ENCODE peak calls at places on chromosomes 1 and 21, in eight cellular contexts. X is esophagus muscularis mucosa, E is transverse colon, D is stomach, F is K562, V is HepG2, I is GM12878, G is SK-N-SH. J is an unnamed sample.
A peak's percentile ranks its signal among the peaks of the same experiment; 100 is the strongest.

GRCh38 chr1:64251971-64252370 is 48.5 kb downstream of the UBE2U start:
- DNase-seq in I (no peak), F (no peak), D (no peak), X (no peak), V (no peak), G (no peak), E (no peak), J (no peak)

GRCh38 chr1:149843302-149844041 is 55.9 kb upstream of the BOLA1 start:
- DNase-seq in I (no peak), F (no peak), D (no peak), G (no peak), V (peak; percentile 23), X (no peak), E (no peak), J (peak; percentile 15)

GRCh38 chr1:14733779-14734140 is 135.3 kb downstream of the KAZN start:
- DNase-seq in G (no peak), E (no peak), V (no peak), D (no peak), F (no peak), I (no peak), X (no peak), J (no peak)

GRCh38 chr1:172699111-172699510 is 40.2 kb downstream of the FASLG start:
- DNase-seq in I (peak; percentile 17), D (no peak), E (peak; percentile 32), X (no peak), F (no peak), G (no peak), V (no peak), J (peak; percentile 28)

GRCh38 chr1:27686223-27686990 is 14.4 kb upstream of the IFI6 start:
- DNase-seq in D (peak; percentile 81), I (no peak), G (no peak), F (no peak), X (no peak), V (no peak), E (peak; percentile 84), J (peak; percentile 56)

GRCh38 chr1:2384941-2385481 is 6.3 kb downstream of the MORN1 start:
- DNase-seq in F (peak; percentile 51), E (peak; percentile 9), V (no peak), I (no peak), X (no peak), G (peak; percentile 55), D (no peak), J (peak; percentile 80)

GRCh38 chr1:184836934-184837698 is 82.5 kb upstream of the EDEM3 start:
- DNase-seq in I (no peak), E (no peak), G (no peak), F (no peak), V (no peak), X (no peak), D (peak; percentile 32), J (no peak)

GRCh38 chr21:43298546-43299440 is 128.1 kb downstream of the SIK1 start:
- DNase-seq in X (no peak), F (no peak), I (no peak), D (no peak), G (no peak), E (no peak), V (no peak), J (no peak)

GRCh38 chr1:204468766-204469302 is 25.8 kb downstream of the PIK3C2B start:
- DNase-seq in D (no peak), V (no peak), G (no peak), F (no peak), E (no peak), X (no peak), I (no peak), J (no peak)

GRCh38 chr21:32516729-32517649 is 68.3 kb downstream of the TCP10L start:
- DNase-seq in F (no peak), G (no peak), X (no peak), I (no peak), V (no peak), D (no peak), E (no peak), J (no peak)

GRCh38 chr1:94983343-94983742 is 56.4 kb upstream of the CNN3 start:
- DNase-seq in F (no peak), V (no peak), D (no peak), E (peak; percentile 43), G (no peak), I (no peak), X (no peak), J (no peak)

GRCh38 chr1:111436726-111437125 is 9.2 kb upstream of the OVGP1 start:
- DNase-seq in D (no peak), F (no peak), E (no peak), X (no peak), G (no peak), I (no peak), V (no peak), J (no peak)

GRCh38 chr1:117573386-117574040 is 32.3 kb upstream of the TENT5C start:
- DNase-seq in V (no peak), G (no peak), E (peak; percentile 8), F (no peak), X (no peak), D (no peak), I (no peak), J (no peak)

GRCh38 chr1:215198021-215198420 is 115.5 kb downstream of the KCNK2 start:
- DNase-seq in X (no peak), G (no peak), V (no peak), I (no peak), F (no peak), E (no peak), D (no peak), J (no peak)

GRCh38 chr21:44800103-44800502 is 1.5 kb downstream of the UBE2G2 start:
- DNase-seq in E (no peak), F (no peak), D (peak; percentile 38), V (peak; percentile 63), G (peak; percentile 64), X (no peak), I (no peak), J (no peak)

GRCh38 chr1:89125571-89126233 is at the start of gene GBP2:
- DNase-seq in E (no peak), D (no peak), F (no peak), G (no peak), X (no peak), I (peak; percentile 30), V (peak; percentile 66), J (no peak)

GRCh38 chr1:32170991-32171390 is 8.5 kb upstream of the TXLNA start:
- DNase-seq in G (no peak), V (no peak), E (no peak), F (no peak), X (no peak), I (no peak), D (no peak), J (no peak)

GRCh38 chr1:212488436-212489283 is 55.9 kb downstream of the NENF start:
- DNase-seq in D (peak; percentile 60), I (no peak), X (peak; percentile 93), E (peak; percentile 66), F (no peak), G (no peak), V (peak; percentile 12), J (no peak)

GRCh38 chr1:15937706-15938168 is 38.2 kb downstream of the ZBTB17 start:
- DNase-seq in I (no peak), G (no peak), D (peak; percentile 21), F (no peak), X (no peak), V (no peak), E (no peak), J (no peak)

GRCh38 chr1:180551997-180552396 is 6.8 kb upstream of the OVAAL start:
- DNase-seq in G (no peak), X (no peak), I (no peak), V (no peak), F (no peak), D (no peak), E (no peak), J (no peak)

GRCh38 chr1:22388666-22389455 is 62.8 kb upstream of the ZBTB40 start:
- DNase-seq in V (no peak), E (no peak), I (no peak), F (no peak), G (no peak), D (no peak), X (no peak), J (no peak)

GRCh38 chr1:13784971-13785370 is 85.0 kb downstream of the PRDM2 start:
- DNase-seq in I (no peak), G (no peak), D (no peak), F (no peak), V (no peak), X (no peak), E (no peak), J (no peak)

DNA sequence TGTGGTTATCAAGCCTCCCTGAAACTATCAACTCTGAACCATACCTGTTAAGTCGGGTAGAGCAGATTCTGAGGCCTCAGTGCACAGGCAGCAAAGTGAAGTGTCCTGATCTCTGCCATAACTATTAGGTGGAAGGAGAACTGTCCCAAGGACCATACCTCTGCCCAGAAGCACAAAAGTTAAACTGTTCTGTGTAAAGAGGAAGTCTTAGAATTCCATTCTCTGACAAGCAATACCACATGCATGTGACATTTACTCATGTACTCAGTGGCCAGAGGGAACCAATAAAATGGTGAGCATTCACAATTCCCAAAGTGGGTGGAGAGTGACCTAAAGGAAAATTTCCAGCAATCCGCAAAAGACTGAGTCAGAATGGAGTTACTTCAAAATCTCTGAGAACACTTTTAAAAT is 61.0 kb downstream of the TOR3A start:
- DNase-seq in E (no peak), G (no peak), F (no peak), D (no peak), X (no peak), I (no peak), V (peak; percentile 33), J (no peak)
- H3K4me3 ChIP-seq in E (no peak overlapping the region), G (peak overlapping the region; percentile 53), F (no peak overlapping the region), D (peak overlapping the region; percentile 24), X (peak overlapping the region; percentile 23), I (no peak overlapping the region), V (no peak overlapping the region), J (no peak overlapping the region)

GRCh38 chr1:70336050-70336449 is 18.5 kb downstream of the ANKRD13C start:
- DNase-seq in V (no peak), X (no peak), F (no peak), E (no peak), G (no peak), D (no peak), I (no peak), J (no peak)
- TF ChIP-seq EP300 in V (no peak), X (no peak), F (no peak), E (no peak), G (no peak), D (no peak), I (no peak), J (no peak)

DNA sequence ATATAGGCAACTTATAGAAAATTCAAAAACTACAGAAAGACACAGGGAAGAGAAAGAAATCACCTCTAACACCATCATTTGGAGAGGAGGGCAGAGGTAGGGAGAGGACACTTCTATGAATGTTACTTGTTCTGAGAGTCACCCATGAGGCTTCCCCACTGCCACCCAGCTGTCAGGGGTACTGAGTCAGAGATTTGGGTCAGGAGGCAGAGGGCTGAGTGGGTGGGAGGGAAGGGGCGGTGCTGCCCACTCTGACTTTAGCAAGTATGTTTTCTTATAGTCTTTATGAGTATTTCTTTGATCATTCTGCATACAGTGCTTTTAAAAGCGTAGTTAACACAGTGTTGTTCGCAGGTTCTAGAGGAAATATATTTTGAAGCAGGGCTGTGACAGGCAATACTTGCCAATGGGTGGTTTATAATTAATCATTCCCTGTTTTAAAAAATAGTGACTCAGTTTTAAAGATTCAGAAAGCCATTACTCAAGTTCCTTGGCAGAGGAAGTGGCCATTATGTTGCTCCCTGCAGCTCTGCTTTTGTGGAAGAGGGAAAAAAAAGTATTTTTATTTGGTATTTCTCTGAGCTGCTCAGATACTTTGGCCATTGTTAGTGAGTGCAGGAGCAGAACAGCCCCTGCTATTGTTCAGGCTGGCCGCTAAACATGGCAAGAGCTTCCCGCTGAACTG is 18.3 kb downstream of the IL6R start:
- DNase-seq in V (no peak), E (no peak), F (no peak), I (no peak), G (no peak), X (no peak), D (no peak), J (no peak)
- TF ChIP-seq POLR2AphosphoS5 in V (no peak), E (no peak), F (no peak), I (no peak), G (no peak), X (no peak), D (peak; percentile 22), J (no peak)

GRCh38 chr1:196557797-196558196 is 50.4 kb downstream of the KCNT2 start:
- DNase-seq in F (no peak), I (no peak), D (no peak), V (no peak), E (no peak), X (no peak), G (no peak), J (no peak)
- H3K4me3 ChIP-seq in F (no peak overlapping the region), I (no peak overlapping the region), D (no peak overlapping the region), V (no peak overlapping the region), E (no peak overlapping the region), X (peak overlapping the region; percentile 36), G (peak overlapping the region; percentile 50), J (peak overlapping the region; percentile 23)

J was measured in upper lobe of left lung.